ENCODE peak calls at places on chromosomes 12 and 14, in ten cellular contexts. One of them, this sample, is unnamed.

GRCh38 chr14:34301107-34301734 is 160.8 kb downstream of the SPTSSA start:
- DNase-seq in left cardiac atrium: no peak
- DNase-seq in activated T-helper 1 cell treated with anti-CD3 and anti-CD28 coated beads, Interleukin-2, amount 50 U/mL, for 16 hours: no peak
- DNase-seq in HT1080: peak
- DNase-seq in T-cell: no peak
- DNase-seq in NCI-H774: peak
- DNase-seq in activated CD4-positive, alpha-beta T cell treated with anti-CD3 and anti-CD28 coated beads, Interleukin-2, amount 50 U/mL, for 24 hours: peak
- DNase-seq in glutamatergic neuron: no peak
- DNase-seq in COR-L47: peak
- DNase-seq in iris pigment epithelial cell: peak
- DNase-seq in this sample: peak

GRCh38 chr12:103728323-103728722 is 112.7 kb downstream of the NT5DC3 start:
- DNase-seq in left cardiac atrium: no peak
- DNase-seq in activated T-helper 1 cell treated with anti-CD3 and anti-CD28 coated beads, Interleukin-2, amount 50 U/mL, for 16 hours: no peak
- DNase-seq in HT1080: peak
- DNase-seq in T-cell: no peak
- DNase-seq in NCI-H774: no peak
- DNase-seq in activated CD4-positive, alpha-beta T cell treated with anti-CD3 and anti-CD28 coated beads, Interleukin-2, amount 50 U/mL, for 24 hours: no peak
- DNase-seq in glutamatergic neuron: no peak
- DNase-seq in COR-L47: no peak
- DNase-seq in iris pigment epithelial cell: peak
- DNase-seq in this sample: no peak

GRCh38 chr12:12482959-12483358 is 79.7 kb downstream of the DUSP16 start:
- DNase-seq in left cardiac atrium: no peak
- DNase-seq in activated T-helper 1 cell treated with anti-CD3 and anti-CD28 coated beads, Interleukin-2, amount 50 U/mL, for 16 hours: no peak
- DNase-seq in HT1080: no peak
- DNase-seq in T-cell: no peak
- DNase-seq in NCI-H774: no peak
- DNase-seq in activated CD4-positive, alpha-beta T cell treated with anti-CD3 and anti-CD28 coated beads, Interleukin-2, amount 50 U/mL, for 24 hours: no peak
- DNase-seq in glutamatergic neuron: no peak
- DNase-seq in COR-L47: no peak
- DNase-seq in iris pigment epithelial cell: no peak
- DNase-seq in this sample: peak

GRCh38 chr14:72568296-72568992 is 325.5 kb downstream of the DPF3 start:
- DNase-seq in left cardiac atrium: no peak
- DNase-seq in activated T-helper 1 cell treated with anti-CD3 and anti-CD28 coated beads, Interleukin-2, amount 50 U/mL, for 16 hours: no peak
- DNase-seq in HT1080: no peak
- DNase-seq in T-cell: no peak
- DNase-seq in NCI-H774: no peak
- DNase-seq in activated CD4-positive, alpha-beta T cell treated with anti-CD3 and anti-CD28 coated beads, Interleukin-2, amount 50 U/mL, for 24 hours: no peak
- DNase-seq in glutamatergic neuron: no peak
- DNase-seq in COR-L47: no peak
- DNase-seq in iris pigment epithelial cell: no peak
- DNase-seq in this sample: no peak

GRCh38 chr14:71240866-71241520 is 333.7 kb downstream of the PCNX1 start:
- DNase-seq in left cardiac atrium: no peak
- DNase-seq in activated T-helper 1 cell treated with anti-CD3 and anti-CD28 coated beads, Interleukin-2, amount 50 U/mL, for 16 hours: no peak
- DNase-seq in HT1080: no peak
- DNase-seq in T-cell: no peak
- DNase-seq in NCI-H774: no peak
- DNase-seq in activated CD4-positive, alpha-beta T cell treated with anti-CD3 and anti-CD28 coated beads, Interleukin-2, amount 50 U/mL, for 24 hours: no peak
- DNase-seq in glutamatergic neuron: no peak
- DNase-seq in COR-L47: no peak
- DNase-seq in iris pigment epithelial cell: no peak
- DNase-seq in this sample: no peak

GRCh38 chr12:124162151-124163110 is 132.5 kb upstream of the RFLNA start:
- DNase-seq in left cardiac atrium: no peak
- DNase-seq in activated T-helper 1 cell treated with anti-CD3 and anti-CD28 coated beads, Interleukin-2, amount 50 U/mL, for 16 hours: no peak
- DNase-seq in HT1080: no peak
- DNase-seq in T-cell: no peak
- DNase-seq in NCI-H774: no peak
- DNase-seq in activated CD4-positive, alpha-beta T cell treated with anti-CD3 and anti-CD28 coated beads, Interleukin-2, amount 50 U/mL, for 24 hours: no peak
- DNase-seq in glutamatergic neuron: no peak
- DNase-seq in COR-L47: no peak
- DNase-seq in iris pigment epithelial cell: no peak
- DNase-seq in this sample: no peak

GRCh38 chr14:56808314-56809201 is 1.7 kb downstream of the OTX2 start:
- DNase-seq in left cardiac atrium: no peak
- DNase-seq in activated T-helper 1 cell treated with anti-CD3 and anti-CD28 coated beads, Interleukin-2, amount 50 U/mL, for 16 hours: no peak
- DNase-seq in HT1080: no peak
- DNase-seq in T-cell: no peak
- DNase-seq in NCI-H774: no peak
- DNase-seq in activated CD4-positive, alpha-beta T cell treated with anti-CD3 and anti-CD28 coated beads, Interleukin-2, amount 50 U/mL, for 24 hours: no peak
- DNase-seq in glutamatergic neuron: peak
- DNase-seq in COR-L47: no peak
- DNase-seq in iris pigment epithelial cell: no peak
- DNase-seq in this sample: no peak

GRCh38 chr12:2183556-2184541 is 131.1 kb downstream of the CACNA1C start:
- DNase-seq in left cardiac atrium: no peak
- DNase-seq in activated T-helper 1 cell treated with anti-CD3 and anti-CD28 coated beads, Interleukin-2, amount 50 U/mL, for 16 hours: no peak
- DNase-seq in HT1080: no peak
- DNase-seq in T-cell: no peak
- DNase-seq in NCI-H774: no peak
- DNase-seq in activated CD4-positive, alpha-beta T cell treated with anti-CD3 and anti-CD28 coated beads, Interleukin-2, amount 50 U/mL, for 24 hours: no peak
- DNase-seq in glutamatergic neuron: no peak
- DNase-seq in COR-L47: no peak
- DNase-seq in iris pigment epithelial cell: peak
- DNase-seq in this sample: no peak

GRCh38 chr12:111030800-111031199 is 110.4 kb upstream of the MYL2 start:
- DNase-seq in left cardiac atrium: no peak
- DNase-seq in activated T-helper 1 cell treated with anti-CD3 and anti-CD28 coated beads, Interleukin-2, amount 50 U/mL, for 16 hours: no peak
- DNase-seq in HT1080: no peak
- DNase-seq in T-cell: no peak
- DNase-seq in NCI-H774: no peak
- DNase-seq in activated CD4-positive, alpha-beta T cell treated with anti-CD3 and anti-CD28 coated beads, Interleukin-2, amount 50 U/mL, for 24 hours: no peak
- DNase-seq in glutamatergic neuron: no peak
- DNase-seq in COR-L47: no peak
- DNase-seq in iris pigment epithelial cell: no peak
- DNase-seq in this sample: no peak

GRCh38 chr12:95796225-95796981 is 5.8 kb upstream of the NTN4 start:
- DNase-seq in left cardiac atrium: no peak
- DNase-seq in activated T-helper 1 cell treated with anti-CD3 and anti-CD28 coated beads, Interleukin-2, amount 50 U/mL, for 16 hours: no peak
- DNase-seq in HT1080: no peak
- DNase-seq in T-cell: no peak
- DNase-seq in NCI-H774: no peak
- DNase-seq in activated CD4-positive, alpha-beta T cell treated with anti-CD3 and anti-CD28 coated beads, Interleukin-2, amount 50 U/mL, for 24 hours: no peak
- DNase-seq in glutamatergic neuron: no peak
- DNase-seq in COR-L47: no peak
- DNase-seq in iris pigment epithelial cell: no peak
- DNase-seq in this sample: no peak

GRCh38 chr12:103647267-103647666 is 60.2 kb downstream of the STAB2 start:
- DNase-seq in left cardiac atrium: no peak
- DNase-seq in activated T-helper 1 cell treated with anti-CD3 and anti-CD28 coated beads, Interleukin-2, amount 50 U/mL, for 16 hours: no peak
- DNase-seq in HT1080: peak
- DNase-seq in T-cell: no peak
- DNase-seq in NCI-H774: no peak
- DNase-seq in activated CD4-positive, alpha-beta T cell treated with anti-CD3 and anti-CD28 coated beads, Interleukin-2, amount 50 U/mL, for 24 hours: no peak
- DNase-seq in glutamatergic neuron: no peak
- DNase-seq in COR-L47: no peak
- DNase-seq in iris pigment epithelial cell: peak
- DNase-seq in this sample: no peak

GRCh38 chr14:54902143-54902520 is 494 bp downstream of the GCH1 start:
- DNase-seq in left cardiac atrium: peak
- DNase-seq in activated T-helper 1 cell treated with anti-CD3 and anti-CD28 coated beads, Interleukin-2, amount 50 U/mL, for 16 hours: peak
- DNase-seq in HT1080: peak
- DNase-seq in T-cell: peak
- DNase-seq in NCI-H774: peak
- DNase-seq in activated CD4-positive, alpha-beta T cell treated with anti-CD3 and anti-CD28 coated beads, Interleukin-2, amount 50 U/mL, for 24 hours: peak
- DNase-seq in glutamatergic neuron: peak
- DNase-seq in COR-L47: peak
- DNase-seq in iris pigment epithelial cell: peak
- DNase-seq in this sample: peak

GRCh38 chr14:39491134-39491541 is 58.9 kb upstream of the FBXO33 start:
- DNase-seq in left cardiac atrium: no peak
- DNase-seq in activated T-helper 1 cell treated with anti-CD3 and anti-CD28 coated beads, Interleukin-2, amount 50 U/mL, for 16 hours: no peak
- DNase-seq in HT1080: peak
- DNase-seq in T-cell: no peak
- DNase-seq in NCI-H774: peak
- DNase-seq in activated CD4-positive, alpha-beta T cell treated with anti-CD3 and anti-CD28 coated beads, Interleukin-2, amount 50 U/mL, for 24 hours: no peak
- DNase-seq in glutamatergic neuron: no peak
- DNase-seq in COR-L47: peak
- DNase-seq in iris pigment epithelial cell: peak
- DNase-seq in this sample: peak

GRCh38 chr12:116426391-116427136 is 132.6 kb upstream of the MAP1LC3B2 start:
- DNase-seq in left cardiac atrium: peak
- DNase-seq in activated T-helper 1 cell treated with anti-CD3 and anti-CD28 coated beads, Interleukin-2, amount 50 U/mL, for 16 hours: no peak
- DNase-seq in HT1080: peak
- DNase-seq in T-cell: no peak
- DNase-seq in NCI-H774: no peak
- DNase-seq in activated CD4-positive, alpha-beta T cell treated with anti-CD3 and anti-CD28 coated beads, Interleukin-2, amount 50 U/mL, for 24 hours: no peak
- DNase-seq in glutamatergic neuron: no peak
- DNase-seq in COR-L47: no peak
- DNase-seq in iris pigment epithelial cell: peak
- DNase-seq in this sample: no peak

GRCh38 chr12:2336409-2336829 is 283.6 kb downstream of the CACNA1C start:
- DNase-seq in left cardiac atrium: no peak
- DNase-seq in activated T-helper 1 cell treated with anti-CD3 and anti-CD28 coated beads, Interleukin-2, amount 50 U/mL, for 16 hours: no peak
- DNase-seq in HT1080: peak
- DNase-seq in T-cell: no peak
- DNase-seq in NCI-H774: no peak
- DNase-seq in activated CD4-positive, alpha-beta T cell treated with anti-CD3 and anti-CD28 coated beads, Interleukin-2, amount 50 U/mL, for 24 hours: no peak
- DNase-seq in glutamatergic neuron: no peak
- DNase-seq in COR-L47: no peak
- DNase-seq in iris pigment epithelial cell: peak
- DNase-seq in this sample: no peak